ENCODE peak calls at places on chromosomes 2 and 18, in ten cellular contexts. Z is PC-3, M is fibroblast of lung, W is SK-N-SH, C is neural progenitor cell, I is IMR-90, B is neuronal stem cell, T is H1, J is colonic mucosa, X is GM23248. F is an unnamed sample.

GRCh38 chr2:46230115-46230571 is 67.1 kb upstream of the EPAS1 start:
- DNase-seq in M (peak; percentile 11), C (no peak), I (no peak), Z (no peak), W (no peak), B (no peak), J (peak; percentile 22), X (no peak), T (no peak), F (peak; percentile 80)

GRCh38 chr2:36965751-36966369 is 476 bp downstream of the STRN start:
- DNase-seq in T (peak; percentile 83), M (no peak), C (peak; percentile 88), W (peak; percentile 88), I (no peak), J (peak; percentile 73), X (peak; percentile 50), B (peak; percentile 59), Z (peak; percentile 14), F (peak; percentile 94)

GRCh38 chr2:233413046-233413445 is 58.8 kb downstream of the DGKD start:
- DNase-seq in Z (peak; percentile 67), X (peak; percentile 50), M (peak; percentile 60), W (no peak), I (peak; percentile 47), B (no peak), J (no peak), C (no peak), T (no peak), F (no peak)

GRCh38 chr18:72866572-72866900 is 1.3 kb downstream of the NETO1 start:
- DNase-seq in B (peak; percentile 0), W (no peak), Z (peak; percentile 12), I (no peak), M (no peak), T (no peak), X (no peak), C (no peak), J (no peak), F (no peak)

GRCh38 chr2:28327963-28328922 is 64.4 kb upstream of the FOSL2 start:
- DNase-seq in C (no peak), Z (no peak), B (no peak), I (peak; percentile 68), M (peak; percentile 41), X (peak; percentile 47), T (no peak), J (no peak), W (peak; percentile 65), F (peak; percentile 18)

GRCh38 chr2:15638720-15639119 is 47.1 kb downstream of the DDX1 start:
- DNase-seq in T (no peak), W (no peak), C (no peak), Z (no peak), B (no peak), I (peak; percentile 71), M (peak; percentile 73), X (peak; percentile 75), J (no peak), F (no peak)

GRCh38 chr2:165357758-165358157 is 111.7 kb upstream of the CSRNP3 start:
- DNase-seq in T (no peak), J (no peak), Z (peak; percentile 83), M (peak; percentile 87), I (peak; percentile 74), C (no peak), X (peak; percentile 75), W (no peak), B (no peak), F (no peak)

GRCh38 chr2:148875387-148876051 is 492 bp downstream of the KIF5C start:
- DNase-seq in M (no peak), C (no peak), I (no peak), T (no peak), J (no peak), W (peak; percentile 68), X (peak; percentile 14), B (no peak), Z (no peak), F (peak; percentile 52)

GRCh38 chr2:237218756-237219155 is 133.1 kb downstream of the COPS8 start:
- DNase-seq in J (no peak), B (no peak), X (peak; percentile 75), M (peak; percentile 39), I (no peak), T (no peak), W (no peak), Z (no peak), C (no peak), F (no peak)

GRCh38 chr2:7378642-7379041 is 461.4 kb downstream of the RNF144A start:
- DNase-seq in T (no peak), W (peak; percentile 36), X (no peak), M (no peak), J (no peak), B (no peak), I (no peak), Z (no peak), C (no peak), F (no peak)

GRCh38 chr18:55302337-55302833 is 285.6 kb downstream of the TCF4 start:
- DNase-seq in M (peak; percentile 39), B (no peak), T (no peak), X (peak; percentile 50), I (peak; percentile 17), C (peak; percentile 14), J (no peak), W (peak; percentile 26), Z (no peak), F (peak; percentile 54)

DNA sequence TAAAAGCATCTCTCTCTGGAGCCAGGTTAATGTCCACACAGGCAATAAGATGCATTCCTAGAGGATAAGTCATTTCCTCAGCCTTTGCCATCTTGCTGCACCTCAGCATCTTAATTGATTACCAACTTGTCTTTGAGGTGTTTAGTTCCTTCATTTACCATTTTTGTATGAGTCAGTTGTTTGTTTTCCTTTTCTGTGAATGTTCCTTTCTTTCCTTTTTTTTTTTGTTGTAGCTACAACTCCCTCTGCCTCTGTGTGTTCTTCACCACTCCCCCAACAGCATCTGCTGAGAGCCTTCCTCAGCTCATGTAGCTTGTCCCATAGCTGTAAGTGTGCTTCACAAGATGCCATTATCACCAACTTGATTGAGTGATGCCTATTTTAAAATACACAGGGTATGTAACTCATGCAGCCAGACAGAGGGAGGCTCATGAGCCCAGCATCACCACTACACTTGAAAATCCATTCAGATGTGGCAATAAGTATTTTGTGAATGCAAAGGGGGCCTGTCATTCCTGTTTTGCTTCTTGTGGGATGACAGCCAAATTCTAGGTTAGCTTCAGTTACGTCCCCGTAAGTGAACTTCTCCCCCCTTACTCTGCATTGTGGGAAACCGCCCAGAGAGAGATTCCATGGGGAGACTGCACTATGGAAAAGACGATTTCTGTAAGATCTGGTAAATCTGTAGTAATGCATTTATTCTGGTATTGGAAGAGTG is 315.9 kb upstream of the ZEB2 start:
- DNase-seq in T (no peak), Z (peak; percentile 42), X (peak; percentile 24), M (peak; percentile 56), C (no peak), W (no peak), J (no peak), I (peak; percentile 24), B (no peak), F (no peak)
- H3K9ac ChIP-seq in T (no peak overlapping the region), Z (no peak overlapping the region), X (peak overlapping the region; percentile 51), M (no peak overlapping the region), C (no peak overlapping the region), W (peak overlapping the region; percentile 40), J (no peak overlapping the region), I (no peak overlapping the region), B (no peak overlapping the region), F (no peak overlapping the region)

GRCh38 chr2:172084734-172085459 is 410 bp upstream of the DLX1 start:
- DNase-seq in M (peak; percentile 91), Z (peak; percentile 96), B (peak; percentile 88), W (peak; percentile 93), J (peak; percentile 80), I (peak; percentile 96), T (peak; percentile 88), C (peak; percentile 97), X (peak; percentile 99), F (peak; percentile 97)

GRCh38 chr2:172082944-172083718 is 2.2 kb upstream of the DLX1 start:
- DNase-seq in Z (no peak), X (peak; percentile 38), B (peak; percentile 35), W (peak; percentile 48), C (peak; percentile 63), I (no peak), T (peak; percentile 71), M (no peak), J (no peak), F (peak; percentile 78)

GRCh38 chr2:172084484-172084733 is 898 bp upstream of the DLX1 start:
- DNase-seq in B (no peak), I (no peak), T (no peak), J (no peak), M (no peak), C (no peak), X (no peak), W (no peak), Z (peak; percentile 62), F (no peak)

GRCh38 chr2:172082105-172082943 is 3.0 kb upstream of the DLX1 start:
- DNase-seq in C (peak; percentile 25), Z (no peak), B (peak; percentile 38), I (no peak), M (no peak), T (no peak), W (peak; percentile 36), J (no peak), X (no peak), F (peak; percentile 74)

GRCh38 chr2:172083725-172084483 is 1.4 kb upstream of the DLX1 start:
- DNase-seq in W (peak; percentile 30), X (peak; percentile 65), J (no peak), Z (no peak), C (peak; percentile 35), T (peak; percentile 72), B (peak; percentile 43), I (no peak), M (no peak), F (peak; percentile 73)
- H3K9ac ChIP-seq in W (no peak overlapping the region), X (peak overlapping the region; percentile 89), J (no peak overlapping the region), Z (peak overlapping the region; percentile 79), C (no peak overlapping the region), T (no peak overlapping the region), B (no peak overlapping the region), I (no peak overlapping the region), M (no peak overlapping the region), F (no peak overlapping the region)

DNA sequence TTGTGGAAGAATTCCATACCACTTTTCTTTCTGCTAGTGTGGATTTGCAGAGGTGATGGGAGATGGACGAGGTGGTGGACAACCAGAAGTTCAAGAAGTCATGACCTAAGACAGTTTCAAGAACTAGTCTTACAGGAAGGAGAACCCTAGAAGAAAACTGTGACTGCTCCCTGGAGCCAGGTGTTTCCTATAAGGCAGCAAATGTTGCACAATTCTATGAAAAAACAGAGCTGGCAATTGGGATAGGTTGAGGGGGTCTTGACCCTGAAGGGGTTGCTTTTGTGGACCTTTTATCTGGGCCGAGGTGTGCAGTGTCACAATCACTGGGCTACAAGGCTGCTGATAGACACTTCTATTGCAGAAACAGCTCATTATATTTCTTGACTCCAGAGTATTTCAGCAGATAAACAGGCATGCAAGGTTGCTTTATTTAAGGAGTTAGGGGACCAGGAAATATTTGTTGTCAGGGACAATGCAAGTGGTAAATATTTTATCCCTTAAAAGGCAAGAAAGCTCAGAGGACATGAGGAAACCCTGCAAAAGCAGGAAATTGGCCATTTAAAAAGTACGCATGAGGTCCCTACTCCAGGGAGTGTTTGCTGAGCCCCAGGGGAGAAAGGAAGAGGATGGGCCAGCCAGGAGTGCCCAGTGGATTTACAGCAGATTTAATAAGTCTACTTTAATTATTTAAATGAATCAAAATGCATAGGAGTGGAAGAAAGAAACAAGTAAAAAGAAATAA is 22.9 kb downstream of the APCDD1 start:
- DNase-seq in X (no peak), M (no peak), I (no peak), W (no peak), J (no peak), B (no peak), C (no peak), T (no peak), Z (no peak), F (no peak)
- H3K9ac ChIP-seq in X (no peak overlapping the region), M (no peak overlapping the region), I (no peak overlapping the region), W (no peak overlapping the region), J (no peak overlapping the region), B (no peak overlapping the region), C (no peak overlapping the region), T (no peak overlapping the region), Z (no peak overlapping the region), F (no peak overlapping the region)

GRCh38 chr2:166375205-166375735 is 474 bp downstream of the SCN9A start:
- DNase-seq in W (peak; percentile 42), B (no peak), X (peak; percentile 38), T (no peak), C (peak; percentile 15), I (peak; percentile 30), J (peak; percentile 50), Z (peak; percentile 47), M (peak; percentile 42), F (no peak)
- H3K9ac ChIP-seq in W (peak overlapping the region; percentile 75), B (peak overlapping the region; percentile 67), X (peak overlapping the region; percentile 72), T (no peak overlapping the region), C (no peak overlapping the region), I (peak overlapping the region; percentile 65), J (peak overlapping the region; percentile 31), Z (peak overlapping the region; percentile 11), M (peak overlapping the region; percentile 60), F (no peak overlapping the region)